ENCODE peak calls at places on chromosome 9, in six cellular contexts. A is right lobe of liver, J is left ventricle myocardium inferior, R is A549, G is OCI-LY7, D is psoas muscle. C is an unnamed sample.

GRCh38 chr9:28774433-28775029 is 1201.2 kb upstream of the C9orf72 start:
- DNase-seq in J (no peak), D (no peak), R (peak; percentile 52), A (no peak), G (peak; percentile 33), C (no peak)

GRCh38 chr9:69433426-69433825 is 108.4 kb downstream of the ENTREP1 start:
- DNase-seq in J (no peak), G (no peak), D (no peak), A (no peak), R (no peak), C (peak; percentile 94)

GRCh38 chr9:121268598-121269029 is 652 bp downstream of the GSN start:
- DNase-seq in A (no peak), D (peak; percentile 43), R (no peak), G (peak; percentile 24), J (no peak), C (no peak)

GRCh38 chr9:37732952-37733351 is 20.7 kb upstream of the TRMT10B start:
- DNase-seq in J (no peak), G (no peak), D (no peak), A (no peak), R (no peak), C (no peak)

GRCh38 chr9:72149231-72149975 is at the start of gene GDA:
- DNase-seq in J (no peak), G (no peak), D (no peak), A (peak; percentile 91), R (peak; percentile 40), C (peak; percentile 34)

GRCh38 chr9:2809692-2810423 is 34.0 kb downstream of the PUM3 start:
- DNase-seq in G (no peak), J (no peak), R (peak; percentile 85), A (no peak), D (no peak), C (no peak)

GRCh38 chr9:115305543-115305942 is 187.6 kb upstream of the TNC start:
- DNase-seq in J (no peak), R (no peak), G (no peak), A (no peak), D (no peak), C (peak; percentile 42)

GRCh38 chr9:34591911-34592866 is 2.7 kb upstream of the CNTFR start:
- DNase-seq in A (no peak), R (no peak), G (no peak), J (no peak), D (no peak), C (no peak)

GRCh38 chr9:17116400-17116837 is 18.4 kb upstream of the CNTLN start:
- DNase-seq in A (no peak), G (peak; percentile 24), R (peak; percentile 52), J (no peak), D (no peak), C (peak; percentile 25)

GRCh38 chr9:93587651-93588347 is 11.4 kb downstream of the PHF2 start:
- DNase-seq in G (no peak), D (peak; percentile 48), R (no peak), J (no peak), A (peak; percentile 42), C (no peak)

GRCh38 chr9:29349050-29349449 is 1775.8 kb upstream of the C9orf72 start:
- DNase-seq in R (peak; percentile 31), G (no peak), A (no peak), J (no peak), D (no peak), C (no peak)

GRCh38 chr9:97563458-97564135 is 62.1 kb downstream of the TMOD1 start:
- DNase-seq in J (no peak), G (no peak), A (peak; percentile 28), D (no peak), R (no peak), C (no peak)

GRCh38 chr9:128685636-128686489 is 3.2 kb upstream of the SET start:
- DNase-seq in G (peak; percentile 53), R (no peak), J (no peak), A (no peak), D (no peak), C (no peak)

GRCh38 chr9:121289554-121290370 is 21.8 kb downstream of the GSN start:
- DNase-seq in A (no peak), G (no peak), J (no peak), R (no peak), D (peak; percentile 19), C (no peak)

GRCh38 chr9:115775669-115776068 is 377.9 kb upstream of the PAPPA start:
- DNase-seq in D (no peak), R (no peak), A (no peak), J (no peak), G (no peak), C (no peak)

GRCh38 chr9:81522721-81523551 is 166.4 kb downstream of the TLE1 start:
- DNase-seq in A (peak; percentile 47), D (no peak), J (no peak), R (peak; percentile 68), G (peak; percentile 39), C (peak; percentile 32)

GRCh38 chr9:37039065-37039464 is 5.0 kb upstream of the PAX5 start:
- DNase-seq in A (no peak), R (no peak), G (no peak), D (no peak), J (no peak), C (no peak)

GRCh38 chr9:72996684-72997314 is 43.9 kb upstream of the ALDH1A1 start:
- DNase-seq in A (no peak), G (no peak), J (no peak), D (no peak), R (no peak), C (no peak)

GRCh38 chr9:33190021-33190420 is 22.9 kb upstream of the B4GALT1 start:
- DNase-seq in A (no peak), R (no peak), D (no peak), G (no peak), J (no peak), C (no peak)

GRCh38 chr9:27625751-27626628 is 52.7 kb upstream of the C9orf72 start:
- DNase-seq in A (no peak), G (no peak), J (no peak), R (no peak), D (no peak), C (peak; percentile 78)

GRCh38 chr9:18857334-18857733 is 175.7 kb downstream of the SAXO1 start:
- DNase-seq in A (no peak), D (no peak), R (no peak), J (no peak), G (no peak), C (no peak)

GRCh38 chr9:111904889-111905288 is 8.3 kb downstream of the UGCG start:
- DNase-seq in A (no peak), D (no peak), G (no peak), R (no peak), J (no peak), C (no peak)

GRCh38 chr9:99000480-99001395 is 57.0 kb downstream of the COL15A1 start:
- DNase-seq in A (no peak), R (peak; percentile 70), D (peak; percentile 73), J (peak; percentile 50), G (peak; percentile 75), C (peak; percentile 51)

GRCh38 chr9:89438194-89438593 is 59.7 kb downstream of the SEMA4D start:
- DNase-seq in D (peak; percentile 8), R (no peak), A (no peak), G (no peak), J (no peak), C (no peak)
- H3K4me1 ChIP-seq in D (peaks cover 54% of the 10 kb centered on the region), R (peaks cover 9% of the 10 kb centered on the region), A (no peaks in the 10 kb centered on the region), G (peaks cover 86% of the 10 kb centered on the region), J (peaks cover 7% of the 10 kb centered on the region), C (no peaks in the 10 kb centered on the region)

GRCh38 chr9:14303110-14303509 is 10.8 kb downstream of the NFIB start:
- DNase-seq in A (no peak), R (no peak), D (no peak), G (no peak), J (no peak), C (no peak)
- H3K27ac ChIP-seq in A (peak overlapping the region; percentile 56), R (no peak overlapping the region), D (peak overlapping the region; percentile 99), G (no peak overlapping the region), J (peak overlapping the region; percentile 100), C (no peak overlapping the region)

GRCh38 chr9:136629001-136629878 is 33.5 kb upstream of the EGFL7 start:
- DNase-seq in J (no peak), R (no peak), D (no peak), G (no peak), A (peak; percentile 48), C (no peak)

GRCh38 chr9:136628287-136628686 is 34.4 kb upstream of the EGFL7 start:
- DNase-seq in J (no peak), A (peak; percentile 48), G (no peak), D (no peak), R (no peak), C (no peak)

GRCh38 chr9:136630662-136630992 is 32.1 kb upstream of the EGFL7 start:
- DNase-seq in G (no peak), D (no peak), R (no peak), A (no peak), J (no peak), C (no peak)

GRCh38 chr9:136629879-136630661 is 32.6 kb upstream of the EGFL7 start:
- DNase-seq in D (peak; percentile 68), A (peak; percentile 77), R (no peak), G (peak; percentile 48), J (peak; percentile 54), C (no peak)

GRCh38 chr9:136631038-136632000 is 31.4 kb upstream of the EGFL7 start:
- DNase-seq in A (peak; percentile 82), D (peak; percentile 88), J (peak; percentile 78), R (peak; percentile 83), G (peak; percentile 77), C (peak; percentile 50)
- TF ChIP-seq CTCF in A (peak; percentile 91), D (peak; percentile 81), J (peak; percentile 90), R (peak; percentile 92), G (peak; percentile 85), C (peak; percentile 91)

GRCh38 chr9:134338394-134339182 is 12.3 kb downstream of the RXRA start:
- DNase-seq in A (peak; percentile 82), D (no peak), J (no peak), R (no peak), G (no peak), C (no peak)
- H3K4me1 ChIP-seq in A (peaks cover 98% of the 10 kb centered on the region), D (peaks cover 92% of the 10 kb centered on the region), J (peaks cover 100% of the 10 kb centered on the region), R (peaks cover 6% of the 10 kb centered on the region), G (no peaks in the 10 kb centered on the region), C (no peaks in the 10 kb centered on the region)

DNA sequence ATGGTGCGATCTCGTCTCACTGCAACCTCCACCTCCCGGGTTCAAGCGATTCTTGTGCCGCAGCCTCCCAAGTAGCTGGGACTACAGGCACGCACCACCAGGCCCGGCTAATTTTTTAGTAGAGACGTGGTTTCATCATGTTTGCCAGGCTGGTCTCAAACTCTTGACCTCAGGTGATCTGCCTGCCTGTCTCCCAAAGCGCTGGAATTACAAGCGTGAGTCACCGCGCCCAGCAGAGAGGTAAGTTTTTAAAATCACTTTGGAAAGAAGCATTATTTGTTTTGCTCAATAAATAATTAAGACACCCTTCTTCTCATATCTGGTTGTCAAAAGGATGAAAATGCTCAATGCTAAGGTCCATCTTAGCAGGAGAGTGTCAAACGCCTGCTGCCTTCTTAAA is 48.5 kb upstream of the STXBP1 start:
- DNase-seq in J (no peak), R (no peak), G (no peak), A (no peak), D (no peak), C (no peak)
- H3K27ac ChIP-seq in J (peak overlapping the region; percentile 84), R (peak overlapping the region; percentile 93), G (no peak overlapping the region), A (no peak overlapping the region), D (peak overlapping the region; percentile 66), C (no peak overlapping the region)

C was measured in foreskin keratinocyte.